ENCODE peak calls at places on chromosome 1, in seven cellular contexts. Z is right lobe of liver, I is stomach, T is sigmoid colon, E is ovary, P is body of pancreas, F is suprapubic skin. Y is an unnamed sample.

GRCh38 chr1:15283500-15283899 is 36.5 kb downstream of the FHAD1 start:
- DNase-seq in I (no peak), F (peak; percentile 54), P (peak; percentile 46), Z (no peak), T (peak; percentile 84), E (no peak), Y (no peak)

GRCh38 chr1:114472408-114472807 is 38.6 kb downstream of the TRIM33 start:
- DNase-seq in E (no peak), I (no peak), P (no peak), F (no peak), Z (no peak), T (no peak), Y (no peak)

GRCh38 chr1:179129702-179130473 is 48.0 kb downstream of the TOR3A start:
- DNase-seq in Z (no peak), E (no peak), F (no peak), I (no peak), T (no peak), P (no peak), Y (no peak)

GRCh38 chr1:28580706-28581530 is 11.1 kb upstream of the RAB42 start:
- DNase-seq in F (no peak), T (no peak), E (no peak), I (peak; percentile 42), P (peak; percentile 46), Z (no peak), Y (no peak)

GRCh38 chr1:35298464-35298863 is 30.0 kb downstream of the ZMYM4 start:
- DNase-seq in T (no peak), Z (no peak), E (peak; percentile 15), I (peak; percentile 27), P (peak; percentile 31), F (no peak), Y (no peak)

GRCh38 chr1:227961651-227962050 is 13.9 kb upstream of the WNT9A start:
- DNase-seq in F (peak; percentile 47), P (no peak), Z (peak; percentile 12), E (no peak), I (peak; percentile 11), T (peak; percentile 45), Y (no peak)

GRCh38 chr1:28516518-28516956 is 10.7 kb downstream of the RCC1 start:
- DNase-seq in Z (no peak), T (no peak), I (no peak), F (no peak), E (no peak), P (no peak), Y (no peak)

GRCh38 chr1:158998781-158999161 is 10.9 kb upstream of the IFI16 start:
- DNase-seq in T (peak; percentile 74), F (no peak), P (peak; percentile 48), I (no peak), E (peak; percentile 59), Z (no peak), Y (peak; percentile 85)

GRCh38 chr1:231421616-231421970 is 494 bp downstream of the EGLN1 start:
- DNase-seq in P (peak; percentile 62), F (peak; percentile 80), Z (no peak), T (peak; percentile 70), E (peak; percentile 22), I (peak; percentile 44), Y (no peak)

GRCh38 chr1:81706650-81707435 is 93.9 kb upstream of the ADGRL2 start:
- DNase-seq in I (no peak), P (no peak), Z (no peak), F (no peak), E (no peak), T (no peak), Y (no peak)

GRCh38 chr1:62210960-62211359 is 16.3 kb downstream of the L1TD1 start:
- DNase-seq in Z (no peak), P (no peak), I (no peak), E (no peak), F (no peak), T (no peak), Y (no peak)

GRCh38 chr1:70675737-70676156 is 264.7 kb downstream of the CTH start:
- DNase-seq in T (no peak), P (no peak), F (no peak), I (no peak), E (no peak), Z (no peak), Y (no peak)

GRCh38 chr1:116001739-116002487 is 25.6 kb downstream of the SLC22A15 start:
- DNase-seq in E (no peak), F (no peak), Z (no peak), T (no peak), I (peak; percentile 60), P (peak; percentile 61), Y (no peak)

GRCh38 chr1:185345913-185346717 is 29.1 kb upstream of the IVNS1ABP start:
- DNase-seq in E (no peak), T (no peak), Z (no peak), F (no peak), P (no peak), I (no peak), Y (no peak)

GRCh38 chr1:20882837-20883236 is 95.7 kb upstream of the HP1BP3 start:
- DNase-seq in P (no peak), E (no peak), I (no peak), Z (no peak), F (no peak), T (no peak), Y (no peak)

GRCh38 chr1:20887269-20887668 is 100.2 kb upstream of the HP1BP3 start:
- DNase-seq in F (no peak), T (no peak), I (no peak), E (no peak), Z (no peak), P (no peak), Y (no peak)

GRCh38 chr1:20885121-20885520 is 98.0 kb upstream of the HP1BP3 start:
- DNase-seq in E (no peak), P (no peak), I (no peak), T (no peak), F (no peak), Z (no peak), Y (no peak)

GRCh38 chr1:20883766-20884165 is 96.7 kb upstream of the HP1BP3 start:
- DNase-seq in T (no peak), F (no peak), P (no peak), I (no peak), E (no peak), Z (no peak), Y (no peak)

GRCh38 chr1:20884513-20884912 is 97.4 kb upstream of the HP1BP3 start:
- DNase-seq in E (no peak), P (no peak), Z (no peak), I (no peak), T (no peak), F (no peak), Y (no peak)
- TF ChIP-seq POLR2A in E (no peak), P (no peak), Z (no peak), I (no peak), T (no peak), F (no peak), Y (no peak)

GRCh38 chr1:40317394-40318074 is 448 bp upstream of the COL9A2 start:
- DNase-seq in I (no peak), E (no peak), Z (no peak), F (peak; percentile 55), P (no peak), T (no peak), Y (no peak)

GRCh38 chr1:40315239-40315794 is 1.8 kb downstream of the COL9A2 start:
- DNase-seq in F (peak; percentile 90), T (peak; percentile 90), E (peak; percentile 58), P (peak; percentile 79), Z (peak; percentile 76), I (peak; percentile 83), Y (peak; percentile 67)

GRCh38 chr1:40314721-40315238 is 2.3 kb downstream of the COL9A2 start:
- DNase-seq in Z (no peak), F (peak; percentile 68), T (no peak), P (no peak), E (no peak), I (no peak), Y (no peak)

GRCh38 chr1:40316595-40317393 is at the start of gene COL9A2:
- DNase-seq in Z (no peak), P (peak; percentile 64), E (no peak), I (peak; percentile 54), F (peak; percentile 78), T (no peak), Y (peak; percentile 46)

DNA sequence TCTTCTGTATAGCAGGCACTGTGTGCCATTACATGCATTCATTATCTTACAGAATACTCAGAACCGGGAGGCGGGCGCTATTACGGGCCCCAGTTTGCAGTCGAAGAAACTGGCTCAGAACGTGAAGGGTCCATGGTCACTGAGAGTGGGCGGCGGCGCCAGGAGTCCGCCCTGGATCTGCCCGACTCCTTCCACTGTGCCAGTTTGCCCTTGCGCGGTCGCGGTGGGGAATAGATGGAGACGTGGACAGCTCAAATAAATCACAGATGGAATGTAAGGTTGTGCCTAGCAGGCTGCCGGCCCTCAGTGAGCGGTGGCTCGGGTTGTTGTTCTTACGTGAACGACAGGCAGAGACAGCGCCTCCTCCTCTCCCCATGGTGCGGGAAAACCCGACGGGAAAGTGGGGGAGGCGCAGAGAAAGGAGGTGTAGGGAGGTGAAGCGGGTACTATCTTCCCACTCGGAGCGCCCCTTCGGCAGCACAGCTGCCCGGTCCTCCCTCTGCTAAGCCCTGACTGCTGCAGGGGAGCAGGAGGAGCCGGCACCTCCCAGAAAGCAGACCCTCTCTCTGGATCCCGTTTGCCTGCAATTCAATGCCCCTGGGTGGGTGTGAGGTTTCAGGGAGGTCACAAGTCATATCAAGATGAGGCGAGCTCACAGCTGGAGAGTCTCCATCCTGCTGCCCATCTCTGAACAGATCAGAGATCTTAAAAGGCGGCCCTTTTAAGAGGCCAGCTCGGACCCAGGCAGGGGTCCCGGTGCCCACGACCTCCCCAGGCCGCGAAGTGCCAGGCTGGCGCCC is 1.1 kb downstream of the COL9A2 start:
- DNase-seq in E (no peak), Z (no peak), I (no peak), P (no peak), T (no peak), F (peak; percentile 72), Y (no peak)
- H3K27ac ChIP-seq in E (no peak overlapping the region), Z (no peak overlapping the region), I (peak overlapping the region; percentile 2), P (no peak overlapping the region), T (no peak overlapping the region), F (peak overlapping the region; percentile 35), Y (peak overlapping the region; percentile 30)

GRCh38 chr1:211529453-211529852 is 37.5 kb upstream of the RD3 start:
- DNase-seq in P (no peak), E (no peak), I (no peak), Z (no peak), T (no peak), F (no peak), Y (no peak)
- TF ChIP-seq CTCF in P (no peak), E (no peak), I (no peak), Z (no peak), T (no peak), F (no peak), Y (no peak)

DNA sequence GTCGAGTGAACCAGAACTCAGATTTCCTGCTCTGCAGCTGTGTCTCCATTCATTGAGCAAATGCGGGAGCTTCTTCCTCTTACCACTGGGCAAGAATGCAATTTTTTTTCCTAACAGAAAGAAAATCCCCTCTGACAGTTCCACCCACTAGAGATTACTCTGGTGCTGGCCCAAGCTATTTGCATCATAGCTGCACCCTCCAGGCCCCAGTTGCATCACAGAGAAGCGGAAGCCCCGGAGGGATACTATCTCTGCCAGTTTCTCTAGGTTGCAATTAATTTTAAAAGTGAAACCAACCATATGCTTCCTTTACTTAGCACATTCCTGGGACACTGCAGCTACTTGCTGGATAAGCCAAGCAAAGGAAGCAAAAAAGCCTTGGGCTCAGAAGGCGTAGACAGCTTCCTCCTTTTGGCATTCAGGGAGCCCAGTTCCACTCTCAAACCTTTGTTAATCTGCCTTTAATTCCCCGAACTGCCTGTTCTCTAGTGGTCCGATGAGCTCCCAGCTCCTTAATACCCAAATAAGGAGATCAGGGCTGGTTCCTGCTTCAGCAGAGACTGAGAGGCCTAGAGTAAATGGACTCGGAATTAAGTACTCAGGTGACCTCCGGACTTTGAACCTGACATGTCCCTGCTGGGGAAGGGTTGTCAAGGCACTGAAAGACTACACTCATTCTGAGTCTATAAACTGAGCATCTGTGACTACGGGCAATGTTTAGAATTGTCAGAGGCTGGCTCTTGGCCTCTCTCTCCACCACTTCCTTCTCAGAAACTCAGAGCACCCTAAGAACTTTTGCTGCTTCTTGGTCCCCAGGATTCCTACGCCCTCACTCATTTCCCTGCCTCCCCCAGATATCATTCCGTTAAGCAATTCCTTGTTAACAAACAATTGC is 72.5 kb upstream of the TNFSF18 start:
- DNase-seq in Z (peak; percentile 80), F (no peak), P (peak; percentile 40), E (peak; percentile 53), T (peak; percentile 93), I (peak; percentile 45), Y (peak; percentile 30)
- TF ChIP-seq POLR2A in Z (no peak), F (no peak), P (no peak), E (no peak), T (no peak), I (no peak), Y (no peak)